ENCODE peak calls at places on chromosome 13, in four cellular contexts. P is stomach, A is prostate gland, F is gastrocnemius medialis. T is an unnamed sample. For H3K4me1, the result is how much of the 10 kb centered on the place peaks cover.

GRCh38 chr13:21240586-21240985 is 64.1 kb downstream of the MRPL57 start:
- DNase-seq in P (no peak), A (no peak), F (no peak), T (no peak)

GRCh38 chr13:109370486-109370885 is 415.9 kb downstream of the IRS2 start:
- DNase-seq in P (no peak), A (no peak), F (no peak), T (no peak)

GRCh38 chr13:106532111-106532929 is 3.1 kb downstream of the EFNB2 start:
- DNase-seq in P (no peak), A (no peak), F (no peak), T (no peak)

GRCh38 chr13:45807520-45808099 is 43.9 kb downstream of the SIAH3 start:
- DNase-seq in P (peak), A (peak), F (no peak), T (peak)

GRCh38 chr13:22828081-22828480 is 352.7 kb upstream of the SGCG start:
- DNase-seq in P (no peak), A (no peak), F (no peak), T (no peak)

GRCh38 chr13:41416276-41416675 is 41.1 kb upstream of the RGCC start:
- DNase-seq in P (no peak), A (no peak), F (no peak), T (no peak)

GRCh38 chr13:52405369-52405766 is 604 bp downstream of the THSD1 start:
- DNase-seq in P (no peak), A (no peak), F (no peak), T (no peak)

GRCh38 chr13:41075034-41075433 is 13.7 kb downstream of the WBP4 start:
- DNase-seq in P (no peak), A (peak), F (no peak), T (no peak)

GRCh38 chr13:93450226-93450625 is 223.6 kb downstream of the GPC6 start:
- DNase-seq in P (no peak), A (no peak), F (no peak), T (no peak)

GRCh38 chr13:82002693-82003092 is 1661.8 kb upstream of the SPRY2 start:
- DNase-seq in P (no peak), A (no peak), F (no peak), T (no peak)

GRCh38 chr13:40031031-40031430 is 375.6 kb downstream of the COG6 start:
- DNase-seq in P (no peak), A (no peak), F (no peak), T (no peak)

GRCh38 chr13:39016789-39017188 is 21.1 kb downstream of the PROSER1 start:
- DNase-seq in P (no peak), A (no peak), F (no peak), T (no peak)

GRCh38 chr13:99191900-99192399 is 8.7 kb upstream of the UBAC2 start:
- DNase-seq in P (peak), A (peak), F (no peak), T (no peak)

GRCh38 chr13:103328899-103329298 is 262.7 kb upstream of the SLC10A2 start:
- DNase-seq in P (no peak), A (no peak), F (no peak), T (no peak)

GRCh38 chr13:97231118-97231831 is 9.1 kb downstream of the MBNL2 start:
- DNase-seq in P (no peak), A (no peak), F (no peak), T (no peak)

GRCh38 chr13:60619461-60619860 is 222.4 kb downstream of the TDRD3 start:
- DNase-seq in P (no peak), A (no peak), F (no peak), T (no peak)

GRCh38 chr13:26557393-26558073 is at the start of gene WASF3:
- DNase-seq in P (peak), A (peak), F (peak), T (peak)

GRCh38 chr13:46797468-46798237 is 692 bp upstream of the ESD start:
- DNase-seq in P (no peak), A (no peak), F (no peak), T (no peak)

GRCh38 chr13:26184791-26185250 is 37.3 kb downstream of the RNF6 start:
- DNase-seq in P (peak), A (peak), F (peak), T (peak)

GRCh38 chr13:34412295-34412694 is 529.8 kb upstream of the NBEA start:
- DNase-seq in P (no peak), A (no peak), F (no peak), T (no peak)

GRCh38 chr13:99366075-99366987 is 59.1 kb upstream of the GPR183 start:
- DNase-seq in P (no peak), A (no peak), F (no peak), T (no peak)

GRCh38 chr13:110911880-110912279 is 3.0 kb downstream of the ANKRD10 start:
- DNase-seq in P (no peak), A (no peak), F (no peak), T (no peak)

GRCh38 chr13:85995788-85996418 is 196.7 kb upstream of the SLITRK6 start:
- DNase-seq in P (no peak), A (no peak), F (no peak), T (no peak)

GRCh38 chr13:50080158-50080855 is 65.1 kb downstream of the KCNRG start:
- DNase-seq in P (no peak), A (peak), F (no peak), T (no peak)
- TF ChIP-seq POLR2A in P (no peak), A (no peak), F (no peak), T (no peak)

GRCh38 chr13:112955271-112955937 is 13.6 kb upstream of the MCF2L start:
- DNase-seq in P (no peak), A (no peak), F (no peak), T (no peak)

GRCh38 chr13:112955956-112956355 is 13.1 kb upstream of the MCF2L start:
- DNase-seq in P (no peak), A (no peak), F (no peak), T (no peak)

GRCh38 chr13:112958127-112958989 is 10.7 kb upstream of the MCF2L start:
- DNase-seq in P (no peak), A (no peak), F (no peak), T (no peak)

GRCh38 chr13:112956516-112957294 is 12.3 kb upstream of the MCF2L start:
- DNase-seq in P (no peak), A (no peak), F (no peak), T (no peak)

DNA sequence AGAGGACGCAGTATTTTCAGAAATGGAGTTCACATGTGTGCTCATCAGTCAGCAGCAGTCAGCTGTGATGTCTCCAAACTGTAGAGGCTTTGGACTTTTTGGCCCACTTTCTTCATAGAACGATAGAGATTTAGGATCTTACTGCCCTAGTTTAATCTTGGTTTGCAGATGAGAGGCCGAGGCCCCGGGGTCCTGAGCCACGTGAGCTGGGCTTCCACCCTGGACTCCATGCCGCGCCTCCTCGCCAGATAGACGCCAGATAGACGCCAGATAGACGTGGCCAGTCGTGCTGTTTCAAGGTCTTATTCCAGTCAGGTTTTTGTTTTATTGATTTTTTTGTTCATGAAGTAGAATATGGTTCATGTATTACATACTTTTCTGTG is 11.7 kb upstream of the MCF2L start:
- DNase-seq in P (no peak), A (no peak), F (no peak), T (no peak)
- H3K4me1 ChIP-seq in P (under half), A (under half), F (under half), T (under half)

DNA sequence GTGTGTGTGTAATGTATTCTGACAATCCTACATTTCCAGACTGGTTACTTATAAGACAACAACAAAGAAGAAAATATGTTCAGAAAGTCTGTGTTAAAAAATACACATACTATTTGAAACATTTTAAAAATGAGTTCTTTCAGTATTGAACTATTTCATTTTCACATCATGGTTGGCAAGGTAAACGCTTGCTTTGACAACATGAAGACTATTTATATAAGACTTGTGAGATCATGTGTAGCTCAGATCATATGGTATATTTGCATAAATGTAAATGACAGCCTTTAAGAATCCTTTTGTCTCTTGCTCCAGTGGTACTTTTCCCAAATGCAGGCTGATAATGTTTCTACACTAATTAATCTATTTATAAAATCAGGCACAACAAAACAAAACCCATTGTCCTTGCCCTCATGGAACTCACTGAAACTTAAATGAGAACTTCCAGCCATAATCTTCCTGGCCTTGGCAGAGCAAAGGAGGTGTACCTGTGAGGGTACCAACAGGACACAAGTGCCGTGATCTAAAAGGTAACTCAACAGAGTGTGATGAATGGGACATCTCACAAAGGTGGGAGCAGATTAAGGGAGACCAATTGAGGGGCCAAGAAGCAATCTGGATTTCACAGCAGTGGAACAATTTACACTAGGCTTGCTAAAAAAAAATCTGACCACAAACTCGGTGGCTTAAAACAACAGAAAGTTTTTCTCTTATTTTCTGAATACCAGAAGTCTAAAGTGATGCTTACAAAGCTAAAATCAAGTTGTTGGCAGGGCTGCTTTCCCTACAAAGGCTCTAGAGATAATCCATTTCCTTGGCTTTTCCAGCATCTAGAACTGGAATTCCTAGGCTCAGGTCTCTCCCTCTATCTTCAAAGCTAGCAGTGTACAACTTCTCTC is 348.9 kb downstream of the TBC1D4 start:
- DNase-seq in P (no peak), A (no peak), F (no peak), T (no peak)
- TF ChIP-seq POLR2A in P (no peak), A (no peak), F (no peak), T (no peak)

DNA sequence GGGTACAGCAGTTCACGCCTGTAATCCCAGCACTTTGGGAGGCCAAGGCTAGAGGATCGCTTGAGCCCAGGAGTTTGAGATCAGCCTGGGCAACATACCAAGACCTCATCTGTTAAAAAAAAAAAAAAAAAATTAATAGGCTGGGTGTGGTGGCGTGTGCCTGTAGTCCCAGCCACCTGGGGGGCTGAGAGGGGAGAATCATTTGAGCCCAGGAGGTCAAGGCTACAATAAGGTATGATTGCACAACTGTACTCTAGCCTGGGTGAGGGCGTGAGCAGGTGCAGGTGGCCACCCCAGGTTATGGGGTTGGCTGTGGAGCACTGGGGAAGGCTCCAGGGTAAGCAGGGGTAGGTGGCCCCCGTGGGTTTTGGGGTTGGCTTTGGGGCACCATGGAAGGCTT is 33.9 kb downstream of the MCF2L start:
- DNase-seq in P (no peak), A (no peak), F (no peak), T (no peak)
- H3K4me1 ChIP-seq in P (under half), A (under half), F (under half), T (under half)

GRCh38 chr13:113170503-113170902 is 12.1 kb downstream of the PROZ start:
- DNase-seq in P (no peak), A (no peak), F (no peak), T (no peak)

GRCh38 chr13:113171250-113172125 is 13.0 kb downstream of the PROZ start:
- DNase-seq in P (no peak), A (no peak), F (no peak), T (no peak)

GRCh38 chr13:113168211-113168610 is 9.8 kb downstream of the PROZ start:
- DNase-seq in P (no peak), A (no peak), F (no peak), T (no peak)

GRCh38 chr13:113167575-113167974 is 9.1 kb downstream of the PROZ start:
- DNase-seq in P (no peak), A (no peak), F (no peak), T (no peak)

GRCh38 chr13:113169277-113170272 is 11.1 kb downstream of the PROZ start:
- DNase-seq in P (no peak), A (no peak), F (no peak), T (no peak)
- TF ChIP-seq POLR2A in P (no peak), A (no peak), F (no peak), T (no peak)